ENCODE peak calls at places on chromosomes 3 and 15, in eight cellular contexts. E is OCI-LY7, M is hepatocyte, X is GM23338, R is PC-3, U is HCT116, B is neural progenitor cell, K is GM23248. I is an unnamed sample.

GRCh38 chr15:84898761-84899160 is 14.3 kb downstream of the SLC28A1 start:
- DNase-seq in X (no peak), K (no peak), R (no peak), B (no peak), M (no peak), U (no peak), E (no peak), I (no peak)

GRCh38 chr3:9697892-9698291 is 5.7 kb upstream of the CPNE9 start:
- DNase-seq in B (no peak), X (no peak), R (no peak), M (no peak), U (no peak), K (no peak), E (no peak), I (no peak)

GRCh38 chr15:100525894-100526512 is 2.7 kb downstream of the CERS3 start:
- DNase-seq in R (no peak), K (no peak), E (no peak), B (no peak), X (no peak), M (peak; percentile 42), U (no peak), I (no peak)

GRCh38 chr3:14297784-14298236 is 104.6 kb upstream of the SLC6A6 start:
- DNase-seq in M (no peak), U (no peak), K (peak; percentile 23), E (no peak), B (no peak), R (no peak), X (peak; percentile 49), I (peak; percentile 40)

GRCh38 chr3:133491481-133492059 is 81.9 kb upstream of the CDV3 start:
- DNase-seq in B (no peak), E (no peak), M (no peak), U (no peak), K (no peak), R (no peak), X (no peak), I (no peak)

GRCh38 chr3:29438580-29438979 is 157.7 kb downstream of the RBMS3 start:
- DNase-seq in R (peak; percentile 38), U (no peak), X (no peak), K (no peak), M (no peak), E (no peak), B (no peak), I (no peak)

GRCh38 chr15:72319985-72320671 is at the start of gene CELF6:
- DNase-seq in E (no peak), U (no peak), X (peak; percentile 97), M (peak; percentile 89), K (peak; percentile 82), B (peak; percentile 99), R (peak; percentile 42), I (peak; percentile 99)

GRCh38 chr3:139811331-139811730 is 123.7 kb upstream of the CLSTN2 start:
- DNase-seq in B (no peak), M (no peak), X (no peak), U (no peak), E (no peak), K (no peak), R (no peak), I (no peak)

GRCh38 chr15:91338763-91339162 is 238.7 kb downstream of the SV2B start:
- DNase-seq in M (peak; percentile 69), E (no peak), U (no peak), R (peak; percentile 10), K (peak; percentile 34), X (peak; percentile 67), B (peak; percentile 81), I (no peak)

GRCh38 chr15:78396186-78396814 is 41.7 kb upstream of the IREB2 start:
- DNase-seq in M (no peak), E (no peak), U (no peak), K (no peak), X (no peak), R (no peak), B (no peak), I (no peak)

GRCh38 chr3:127442551-127442950 is 148.0 kb downstream of the TPRA1 start:
- DNase-seq in B (no peak), M (no peak), U (no peak), K (no peak), R (no peak), E (no peak), X (no peak), I (no peak)

GRCh38 chr3:101935081-101935480 is 85.8 kb downstream of the NFKBIZ start:
- DNase-seq in M (no peak), X (no peak), R (no peak), B (no peak), E (no peak), K (no peak), U (no peak), I (no peak)

GRCh38 chr15:70323111-70323851 is 225.6 kb upstream of the TLE3 start:
- DNase-seq in E (no peak), K (peak; percentile 73), U (no peak), M (peak; percentile 54), X (no peak), B (peak; percentile 65), R (no peak), I (peak; percentile 51)

DNA sequence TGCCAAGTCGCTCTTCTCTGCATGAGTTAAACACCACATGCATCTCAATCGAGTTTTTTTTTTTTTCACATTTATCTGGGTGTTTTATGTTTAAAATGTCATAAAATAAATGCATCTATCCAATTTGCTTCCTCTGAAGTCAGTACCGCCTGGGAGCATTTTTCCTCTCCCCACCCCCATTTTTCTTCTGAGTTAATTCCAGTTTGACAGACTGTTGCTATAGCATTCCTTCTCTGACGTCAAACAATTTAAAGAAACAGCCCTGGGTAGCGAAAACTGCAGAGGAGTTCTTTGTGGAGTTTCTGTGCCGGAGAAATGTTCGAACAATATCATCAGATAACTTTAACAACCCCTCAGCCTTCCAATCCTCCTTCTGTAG is 885 bp upstream of the GNB4 start:
- DNase-seq in B (no peak), R (no peak), E (no peak), X (peak; percentile 38), U (no peak), M (peak; percentile 73), K (peak; percentile 79), I (no peak)
- H3K27ac ChIP-seq in B (no peak overlapping the region), R (no peak overlapping the region), E (no peak overlapping the region), X (no peak overlapping the region), U (no peak overlapping the region), M (peak overlapping the region; percentile 96), K (peak overlapping the region; percentile 95), I (no peak overlapping the region)

GRCh38 chr15:44656241-44656640 is 7.2 kb downstream of the SPG11 start:
- DNase-seq in B (no peak), K (no peak), R (no peak), E (no peak), X (no peak), M (no peak), U (no peak), I (no peak)

GRCh38 chr15:44659041-44659440 is 4.4 kb downstream of the SPG11 start:
- DNase-seq in U (no peak), K (no peak), B (no peak), M (no peak), E (no peak), X (no peak), R (no peak), I (no peak)

GRCh38 chr15:44656913-44657312 is 6.5 kb downstream of the SPG11 start:
- DNase-seq in M (no peak), K (no peak), B (no peak), U (no peak), R (no peak), X (no peak), E (no peak), I (no peak)

GRCh38 chr15:44657378-44657777 is 6.1 kb downstream of the SPG11 start:
- DNase-seq in R (no peak), B (no peak), U (no peak), X (no peak), E (no peak), K (no peak), M (no peak), I (no peak)

DNA sequence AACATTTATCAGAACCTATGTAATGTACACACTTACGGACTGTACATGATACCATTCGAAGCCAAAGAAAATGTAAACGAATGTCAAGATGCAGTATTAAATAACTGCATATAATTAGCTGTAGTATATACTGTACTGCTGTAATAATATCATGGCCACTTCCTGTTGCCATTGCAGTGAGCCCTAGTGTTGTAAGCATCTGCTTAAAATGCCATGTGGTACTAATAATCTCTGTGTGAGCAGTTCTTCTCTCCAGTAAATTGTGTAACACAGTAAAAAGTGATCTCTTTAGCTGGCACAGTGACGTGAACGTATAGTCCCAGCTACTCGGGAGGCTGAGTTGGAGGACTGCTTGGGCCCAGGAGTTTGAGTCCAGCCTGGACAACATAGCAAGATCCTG is 8.6 kb downstream of the SPG11 start:
- DNase-seq in B (no peak), E (no peak), M (no peak), R (no peak), X (no peak), U (no peak), K (peak; percentile 75), I (no peak)
- TF ChIP-seq EZH2phosphoT487 in B (no peak), E (no peak), M (no peak), R (no peak), X (no peak), U (no peak), K (no peak), I (no peak)

GRCh38 chr3:128996741-128997140 is 2.9 kb upstream of the CFAP92 start:
- DNase-seq in E (no peak), X (no peak), K (no peak), B (no peak), R (no peak), M (no peak), U (no peak), I (peak; percentile 7)

GRCh38 chr3:128999104-128999503 is 2.0 kb upstream of the EFCC1 start:
- DNase-seq in R (no peak), U (no peak), X (no peak), K (no peak), E (no peak), B (peak; percentile 60), M (no peak), I (no peak)

GRCh38 chr3:129000742-129001100 is 383 bp upstream of the EFCC1 start:
- DNase-seq in R (no peak), M (no peak), K (no peak), E (no peak), B (peak; percentile 46), X (peak; percentile 61), U (no peak), I (no peak)

GRCh38 chr3:128997486-128997885 is 3.6 kb upstream of the CFAP92 start:
- DNase-seq in X (no peak), U (no peak), B (no peak), R (no peak), M (no peak), K (no peak), E (no peak), I (no peak)

GRCh38 chr3:128998532-128998931 is 2.6 kb upstream of the EFCC1 start:
- DNase-seq in U (no peak), R (no peak), K (no peak), E (no peak), X (no peak), B (no peak), M (no peak), I (no peak)
- H3K27ac ChIP-seq in U (no peak overlapping the region), R (no peak overlapping the region), K (no peak overlapping the region), E (no peak overlapping the region), X (no peak overlapping the region), B (peak overlapping the region; percentile 71), M (no peak overlapping the region), I (no peak overlapping the region)

DNA sequence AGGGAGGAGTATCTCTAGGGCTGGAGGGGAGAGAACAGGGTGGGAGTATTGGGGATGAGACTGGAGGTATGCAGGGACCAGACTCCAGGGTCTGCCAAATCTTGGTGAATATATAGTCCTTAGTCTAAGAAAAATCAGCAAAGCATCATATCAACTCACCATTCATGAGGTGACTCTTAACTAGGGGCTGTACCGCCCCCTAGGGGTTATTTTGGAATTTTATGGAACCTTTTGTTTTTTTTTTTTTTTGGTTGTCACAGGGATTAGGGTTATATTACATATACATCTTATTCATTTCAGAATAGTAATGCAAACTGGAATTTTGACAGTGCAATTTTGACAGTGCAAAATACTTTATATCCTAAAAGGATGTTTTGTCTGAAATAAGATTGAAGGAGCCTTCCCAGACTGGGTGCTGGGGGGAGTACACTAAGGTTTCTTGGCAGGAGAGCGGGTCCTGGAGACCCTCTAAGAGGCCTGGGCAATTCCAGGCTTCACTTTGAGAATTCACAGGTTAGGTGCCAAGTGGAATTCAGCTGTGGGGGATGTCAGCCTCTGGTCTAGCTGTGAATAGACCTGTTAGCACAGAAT is 7.5 kb downstream of the CMTM7 start:
- DNase-seq in U (no peak), R (peak; percentile 88), X (peak; percentile 85), K (peak; percentile 72), M (peak; percentile 67), E (peak; percentile 81), B (peak; percentile 74), I (peak; percentile 52)
- TF ChIP-seq EZH2phosphoT487 in U (no peak), R (no peak), X (no peak), K (no peak), M (no peak), E (no peak), B (no peak), I (no peak)